ENCODE peak calls at places on chromosomes 13 and 19, in five cellular contexts. C is K562, G is A549, Q is SK-N-SH, E is HepG2. J is an unnamed sample.

GRCh38 chr19:35596366-35596999 is 10.5 kb downstream of the PMIS2 start:
- DNase-seq in C (peak), G (peak), Q (peak), E (peak), J (no peak)

GRCh38 chr19:42191855-42192254 is 25.6 kb downstream of the DEDD2 start:
- DNase-seq in C (no peak), G (peak), Q (no peak), E (peak), J (no peak)

GRCh38 chr13:94558721-94559120 is 37.2 kb downstream of the TGDS start:
- DNase-seq in C (peak), G (peak), Q (no peak), E (no peak), J (no peak)

GRCh38 chr13:20814224-20814910 is 40.6 kb upstream of the EEF1AKMT1 start:
- DNase-seq in C (no peak), G (peak), Q (peak), E (no peak), J (peak)

GRCh38 chr13:77563110-77563509 is 27.6 kb downstream of the SCEL start:
- DNase-seq in C (no peak), G (no peak), Q (no peak), E (peak), J (no peak)

GRCh38 chr13:107712145-107712544 is 503.2 kb downstream of the LIG4 start:
- DNase-seq in C (no peak), G (no peak), Q (no peak), E (no peak), J (no peak)

GRCh38 chr13:71252191-71252704 is 614.8 kb downstream of the DACH1 start:
- DNase-seq in C (no peak), G (no peak), Q (no peak), E (no peak), J (no peak)

GRCh38 chr13:24313449-24313848 is 4.1 kb downstream of the C1QTNF9 start:
- DNase-seq in C (no peak), G (peak), Q (no peak), E (no peak), J (no peak)

GRCh38 chr19:41861846-41862245 is 1.8 kb downstream of the RPS19 start:
- DNase-seq in C (no peak), G (no peak), Q (no peak), E (no peak), J (no peak)

GRCh38 chr13:40813662-40814454 is 24.4 kb downstream of the SLC25A15 start:
- DNase-seq in C (peak), G (peak), Q (peak), E (peak), J (no peak)

GRCh38 chr19:31595521-31595920 is 246.3 kb upstream of the TSHZ3 start:
- DNase-seq in C (no peak), G (no peak), Q (no peak), E (no peak), J (no peak)

GRCh38 chr19:16470541-16470910 is 1.2 kb downstream of the EPS15L1 start:
- DNase-seq in C (no peak), G (no peak), Q (no peak), E (no peak), J (no peak)

GRCh38 chr13:42478531-42479156 is 95.3 kb upstream of the TNFSF11 start:
- DNase-seq in C (no peak), G (peak), Q (peak), E (no peak), J (no peak)

GRCh38 chr19:27844261-27844660 is 1368.7 kb downstream of the UQCRFS1 start:
- DNase-seq in C (no peak), G (no peak), Q (no peak), E (no peak), J (no peak)

GRCh38 chr13:78586706-78587105 is 16.6 kb downstream of the POU4F1 start:
- DNase-seq in C (peak), G (no peak), Q (no peak), E (no peak), J (no peak)

GRCh38 chr19:46107371-46107770 is 17.1 kb downstream of the IGFL3 start:
- DNase-seq in C (no peak), G (no peak), Q (no peak), E (no peak), J (no peak)

GRCh38 chr19:45137179-45137761 is 23.5 kb downstream of the NKPD1 start:
- DNase-seq in C (no peak), G (no peak), Q (peak), E (no peak), J (no peak)

GRCh38 chr19:12788682-12789097 is 2.6 kb upstream of the JUNB start:
- DNase-seq in C (peak), G (peak), Q (peak), E (peak), J (peak)
- TF ChIP-seq EP300 in C (peak), G (peak), Q (peak), E (peak), J (no peak)

GRCh38 chr19:29664753-29665214 is 477 bp upstream of the PLEKHF1 start:
- DNase-seq in C (no peak), G (no peak), Q (no peak), E (no peak), J (no peak)

GRCh38 chr19:29665215-29665825 is at the start of gene PLEKHF1:
- DNase-seq in C (peak), G (peak), Q (peak), E (peak), J (peak)

GRCh38 chr19:29662278-29662603 is 3.0 kb upstream of the PLEKHF1 start:
- DNase-seq in C (no peak), G (no peak), Q (no peak), E (no peak), J (no peak)

GRCh38 chr19:29662604-29663404 is 2.5 kb upstream of the PLEKHF1 start:
- DNase-seq in C (peak), G (peak), Q (no peak), E (no peak), J (peak)

GRCh38 chr19:29663861-29664752 is 1.2 kb upstream of the PLEKHF1 start:
- DNase-seq in C (peak), G (no peak), Q (no peak), E (no peak), J (peak)
- H3K4me3 ChIP-seq in C (peak), G (no peak), Q (no peak), E (no peak), J (no peak)

DNA sequence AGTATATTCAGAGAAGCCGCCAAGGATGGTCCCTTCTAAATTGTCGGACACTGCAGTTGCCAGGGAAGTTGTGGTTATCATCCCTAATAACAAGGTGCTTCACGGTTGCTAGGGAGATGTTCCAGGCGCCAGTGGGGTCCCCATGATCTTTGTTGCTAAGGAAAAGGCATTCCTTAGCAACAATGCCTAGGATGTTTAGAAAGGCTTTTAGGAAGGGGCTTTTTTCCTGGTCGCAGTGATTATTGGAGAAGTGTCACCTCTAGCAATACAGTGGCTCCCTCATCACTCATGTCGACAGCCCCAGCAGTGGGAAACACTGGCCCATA is 6.3 kb upstream of the TMC4 start:
- DNase-seq in C (no peak), G (no peak), Q (no peak), E (no peak), J (no peak)
- TF ChIP-seq EP300 in C (no peak), G (no peak), Q (no peak), E (no peak), J (no peak)

DNA sequence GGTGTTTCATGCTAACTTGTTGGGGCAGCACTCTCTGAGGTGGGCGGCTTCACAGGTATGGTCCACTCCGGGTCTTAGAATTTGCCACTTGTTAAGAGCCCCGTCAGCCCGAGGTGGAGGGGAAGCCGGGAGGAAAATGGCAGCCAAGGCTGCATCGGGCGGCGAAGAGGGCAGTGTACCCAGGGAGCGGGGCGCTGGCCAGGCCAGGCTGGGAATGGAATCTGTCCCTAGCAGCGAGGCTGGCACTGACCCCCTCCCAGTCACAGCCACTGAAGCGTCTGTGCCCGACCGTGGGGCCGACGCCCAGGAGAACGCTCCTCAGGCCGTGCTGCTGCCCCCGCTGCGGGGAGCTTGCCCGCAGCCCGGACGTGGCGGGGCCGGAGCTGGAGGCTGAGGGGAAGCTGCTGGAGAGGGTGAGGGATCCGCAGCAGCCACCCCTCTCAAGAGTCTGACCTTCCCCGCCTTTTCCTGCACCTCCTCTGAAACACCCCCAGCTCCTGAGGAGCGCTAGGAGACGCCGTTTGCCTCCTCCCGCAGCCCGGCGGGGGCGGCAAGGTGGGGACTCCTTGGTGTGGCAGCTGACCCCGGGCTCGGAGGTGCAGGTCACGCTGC is 313.8 kb upstream of the SPRY2 start:
- DNase-seq in C (no peak), G (no peak), Q (no peak), E (no peak), J (no peak)
- H3K4me3 ChIP-seq in C (peak), G (no peak), Q (no peak), E (no peak), J (no peak)

GRCh38 chr19:2986951-2987491 is 9.7 kb downstream of the TLE6 start:
- DNase-seq in C (no peak), G (no peak), Q (peak), E (no peak), J (no peak)
- TF ChIP-seq EP300 in C (no peak), G (no peak), Q (no peak), E (no peak), J (no peak)

GRCh38 chr19:7395360-7395781 is 46.6 kb downstream of the ARHGEF18 start:
- DNase-seq in C (no peak), G (no peak), Q (peak), E (no peak), J (no peak)

GRCh38 chr19:7393934-7394508 is 45.3 kb downstream of the ARHGEF18 start:
- DNase-seq in C (no peak), G (no peak), Q (no peak), E (no peak), J (no peak)

GRCh38 chr19:7394728-7395359 is 46.1 kb downstream of the ARHGEF18 start:
- DNase-seq in C (peak), G (peak), Q (peak), E (peak), J (peak)

GRCh38 chr19:7393459-7393858 is 44.7 kb downstream of the ARHGEF18 start:
- DNase-seq in C (no peak), G (no peak), Q (no peak), E (no peak), J (no peak)

DNA sequence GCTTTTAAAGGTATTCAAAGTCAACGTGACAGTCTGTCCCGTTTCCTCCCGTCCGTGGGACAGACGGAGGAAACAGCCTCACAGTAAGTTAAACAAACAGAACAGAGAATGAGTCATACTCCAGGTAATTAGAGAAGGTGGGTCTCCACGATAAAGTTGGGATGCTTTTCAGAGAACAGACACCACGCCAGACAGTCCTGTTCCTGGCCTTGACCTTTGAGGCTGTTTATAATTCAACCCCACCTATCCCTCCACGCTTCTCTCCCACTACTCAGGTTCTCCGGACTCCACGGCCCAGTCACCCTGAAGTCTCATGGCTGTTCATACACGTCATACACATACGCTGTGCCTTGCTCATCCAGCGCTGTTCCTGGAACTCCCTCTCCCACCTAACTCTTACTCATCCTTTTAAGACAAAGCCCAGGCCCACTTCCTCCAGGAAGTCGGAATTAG is 42.5 kb downstream of the ARHGEF18 start:
- DNase-seq in C (no peak), G (peak), Q (no peak), E (peak), J (no peak)
- H3K4me3 ChIP-seq in C (no peak), G (no peak), Q (no peak), E (no peak), J (no peak)